ENCODE peak calls at places on chromosomes 4 and X, in eight cellular contexts. H is fibroblast of lung, X is left ventricle myocardium inferior, G is heart left ventricle, I is stomach, L is astrocyte of the cerebellum, Y is OCI-LY7, C is pancreas. P is an unnamed sample.

GRCh38 chr4:39367166-39367565 is 1.0 kb upstream of the RFC1 start:
- DNase-seq in Y (no peak), H (no peak), L (no peak), X (no peak), C (no peak), G (no peak), I (no peak), P (no peak)

GRCh38 chr4:4456351-4456750 is 69.4 kb downstream of the NSG1 start:
- DNase-seq in X (no peak), L (no peak), H (peak; percentile 29), I (no peak), Y (no peak), G (no peak), C (no peak), P (no peak)

GRCh38 chrX:67893931-67894330 is 350.1 kb downstream of the AR start:
- DNase-seq in I (no peak), X (no peak), G (no peak), Y (peak; percentile 7), H (peak; percentile 6), L (no peak), C (no peak), P (peak; percentile 1)

GRCh38 chr4:7062816-7063215 is 5.0 kb downstream of the GRPEL1 start:
- DNase-seq in I (no peak), H (no peak), L (no peak), X (no peak), G (no peak), Y (no peak), C (no peak), P (no peak)

GRCh38 chr4:146577111-146577510 is 55.4 kb upstream of the SLC10A7 start:
- DNase-seq in X (no peak), H (peak; percentile 35), L (peak; percentile 12), Y (no peak), G (no peak), C (no peak), I (no peak), P (no peak)

GRCh38 chrX:129523076-129524055 is at the start of gene SMARCA1:
- DNase-seq in G (peak; percentile 62), C (peak; percentile 43), X (peak; percentile 48), L (no peak), I (peak; percentile 39), Y (no peak), H (peak; percentile 70), P (peak; percentile 81)

GRCh38 chrX:13345037-13345436 is 25.2 kb upstream of the ATXN3L start:
- DNase-seq in X (no peak), G (no peak), Y (peak; percentile 72), I (no peak), C (no peak), H (no peak), L (no peak), P (peak; percentile 36)

GRCh38 chr4:142707397-142707796 is 138.7 kb downstream of the INPP4B start:
- DNase-seq in I (no peak), C (no peak), G (no peak), L (no peak), X (no peak), Y (no peak), H (no peak), P (no peak)

GRCh38 chrX:1400731-1401471 is 9.0 kb upstream of the SLC25A6 start:
- DNase-seq in G (peak; percentile 15), C (no peak), X (peak; percentile 10), H (no peak), I (no peak), L (no peak), Y (no peak), P (no peak)

GRCh38 chr4:126790633-126791032 is 842.1 kb upstream of the INTU start:
- DNase-seq in G (no peak), L (no peak), H (peak; percentile 17), Y (no peak), I (no peak), C (no peak), X (no peak), P (no peak)

GRCh38 chr4:38669233-38669632 is 5.2 kb downstream of the KLF3 start:
- DNase-seq in C (no peak), H (peak; percentile 69), I (no peak), Y (no peak), L (no peak), X (no peak), G (no peak), P (peak; percentile 63)

GRCh38 chrX:51825432-51825831 is 68.0 kb upstream of the MAGED1 start:
- DNase-seq in L (no peak), C (no peak), X (no peak), H (no peak), G (no peak), Y (peak; percentile 24), I (no peak), P (peak; percentile 11)

GRCh38 chrX:150034788-150035187 is 96.5 kb upstream of the EOLA2 start:
- DNase-seq in Y (no peak), C (no peak), I (no peak), G (no peak), H (no peak), X (no peak), L (no peak), P (no peak)

GRCh38 chr4:2415881-2416563 is 2.4 kb downstream of the ZFYVE28 start:
- DNase-seq in L (no peak), G (no peak), X (no peak), H (no peak), I (no peak), C (no peak), Y (no peak), P (no peak)

GRCh38 chr4:87624698-87625097 is 16.4 kb downstream of the DSPP start:
- DNase-seq in H (no peak), X (no peak), C (no peak), I (no peak), L (no peak), Y (no peak), G (no peak), P (no peak)

GRCh38 chrX:39982927-39983326 is 114.8 kb downstream of the BCOR start:
- DNase-seq in I (no peak), L (no peak), Y (no peak), X (no peak), C (no peak), H (no peak), G (no peak), P (no peak)

DNA sequence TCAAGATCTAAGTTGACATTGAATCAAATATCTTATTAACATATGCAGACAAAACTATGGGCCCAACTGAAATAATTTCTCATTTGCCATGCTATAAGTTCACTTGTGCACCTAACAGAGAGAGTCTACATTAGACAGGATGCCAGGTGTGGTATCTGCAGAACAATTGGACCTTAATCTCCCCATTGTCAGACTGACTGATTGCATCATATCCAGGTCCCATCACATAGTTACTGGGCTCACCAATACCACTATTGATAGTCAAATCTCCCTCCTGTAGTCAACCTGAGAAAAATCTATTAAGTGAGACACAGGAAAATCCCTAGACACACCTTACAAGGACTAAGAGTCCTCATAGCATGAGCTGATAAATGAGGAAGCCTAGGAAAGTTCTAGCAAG is 156.0 kb upstream of the FRG1 start:
- DNase-seq in C (no peak), X (no peak), L (no peak), G (no peak), Y (no peak), I (no peak), H (no peak), P (no peak)
- H3K4me3 ChIP-seq in C (no peak overlapping the region), X (no peak overlapping the region), L (no peak overlapping the region), G (no peak overlapping the region), Y (no peak overlapping the region), I (no peak overlapping the region), H (no peak overlapping the region), P (no peak overlapping the region)

GRCh38 chr4:71368906-71369305 is 30.1 kb downstream of the SLC4A4 start:
- DNase-seq in G (no peak), I (no peak), X (peak; percentile 11), C (no peak), L (no peak), Y (no peak), H (no peak), P (no peak)

GRCh38 chr4:71361476-71361875 is 22.7 kb downstream of the SLC4A4 start:
- DNase-seq in I (no peak), G (no peak), X (no peak), C (no peak), Y (no peak), H (no peak), L (no peak), P (no peak)

GRCh38 chr4:71360844-71361243 is 22.0 kb downstream of the SLC4A4 start:
- DNase-seq in Y (no peak), C (no peak), G (no peak), X (no peak), H (no peak), L (no peak), I (no peak), P (no peak)

GRCh38 chr4:71367546-71367945 is 28.7 kb downstream of the SLC4A4 start:
- DNase-seq in C (no peak), I (no peak), X (no peak), Y (no peak), L (no peak), G (no peak), H (no peak), P (no peak)

GRCh38 chr4:71366776-71367175 is 28.0 kb downstream of the SLC4A4 start:
- DNase-seq in H (no peak), X (no peak), L (no peak), Y (no peak), G (no peak), C (no peak), I (no peak), P (no peak)
- TF ChIP-seq CTCF in H (no peak), X (no peak), L (no peak), Y (no peak), G (no peak), C (no peak), I (no peak), P (no peak)

DNA sequence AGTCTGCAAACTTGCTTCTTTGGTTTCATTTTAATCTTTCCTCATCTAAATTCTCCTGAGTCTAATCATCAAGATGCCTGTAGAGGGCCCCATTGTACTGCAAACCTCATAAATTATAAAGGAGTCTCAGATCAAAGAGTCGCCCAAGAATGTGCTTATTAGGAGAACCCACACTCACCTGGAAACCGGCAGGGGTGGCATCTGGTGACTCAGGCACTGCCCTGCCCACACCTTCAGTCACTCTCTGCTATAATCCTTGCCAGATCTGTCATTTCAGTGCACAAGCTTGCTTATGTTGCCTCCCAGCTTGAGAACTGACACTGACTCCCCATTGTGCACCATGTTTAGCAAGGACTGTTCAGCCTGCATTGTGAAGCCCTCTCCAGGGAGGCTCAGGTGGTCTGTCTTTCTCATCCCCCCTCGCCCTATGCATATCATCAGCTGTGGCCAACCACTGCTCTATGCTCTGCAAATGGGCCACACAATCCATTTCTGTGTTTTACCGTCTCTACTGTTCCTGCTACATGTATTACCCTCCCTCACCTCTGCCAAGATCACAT is 12.4 kb downstream of the EPGN start:
- DNase-seq in Y (peak; percentile 45), L (peak; percentile 48), C (peak; percentile 11), H (peak; percentile 53), G (no peak), I (peak; percentile 43), X (no peak), P (peak; percentile 70)
- H3K4me3 ChIP-seq in Y (no peak overlapping the region), L (no peak overlapping the region), C (no peak overlapping the region), H (no peak overlapping the region), G (no peak overlapping the region), I (no peak overlapping the region), X (no peak overlapping the region), P (no peak overlapping the region)

GRCh38 chrX:151679798-151680427 is 15.3 kb upstream of the PRRG3 start:
- DNase-seq in C (no peak), G (no peak), I (no peak), Y (no peak), H (no peak), L (no peak), X (no peak), P (no peak)

GRCh38 chrX:151675121-151675746 is 20.0 kb upstream of the PRRG3 start:
- DNase-seq in C (no peak), L (no peak), Y (no peak), I (no peak), X (no peak), H (no peak), G (no peak), P (no peak)

GRCh38 chrX:151680805-151681204 is 14.5 kb upstream of the PRRG3 start:
- DNase-seq in H (no peak), Y (peak; percentile 44), L (peak; percentile 2), G (no peak), X (no peak), I (peak; percentile 55), C (peak; percentile 29), P (peak; percentile 20)
- TF ChIP-seq CTCF in H (peak; percentile 31), Y (peak; percentile 71), L (peak; percentile 57), G (peak; percentile 39), X (peak; percentile 62), I (peak; percentile 51), C (peak; percentile 35), P (peak; percentile 53)

P was measured in fibroblast of villous mesenchyme.